ENCODE peak calls at places on chromosomes 12 and 14, in ten cellular contexts. P is GM23248; L is tibial nerve; X is stimulated activated CD4-positive, alpha-beta T cell treated with anti-CD3 and anti-CD28 coated beads, Interleukin-2, amount 100 ng/mL, for 24 hours; I is NCI-H2081; O is IMR-90; T is occipital lobe; N is PC-9; F is HL-60; Q is NAMALWA. B is an unnamed sample.

GRCh38 chr12:95943231-95943842 is at the start of gene AMDHD1:
- DNase-seq in P (peak; percentile 75), L (peak; percentile 7), X (peak; percentile 69), I (peak; percentile 70), O (peak; percentile 39), T (no peak), N (peak; percentile 36), F (peak; percentile 57), Q (peak; percentile 71), B (peak; percentile 19)

GRCh38 chr14:40601063-40601462 is 1005.6 kb upstream of the LRFN5 start:
- DNase-seq in P (no peak), L (no peak), X (no peak), I (no peak), O (no peak), T (no peak), N (no peak), F (no peak), Q (no peak), B (no peak)

GRCh38 chr12:100199347-100200136 is 1.1 kb upstream of the ACTR6 start:
- DNase-seq in P (peak; percentile 56), L (no peak), X (peak; percentile 83), I (peak; percentile 71), O (no peak), T (peak; percentile 21), N (peak; percentile 60), F (peak; percentile 77), Q (peak; percentile 85), B (peak; percentile 56)

GRCh38 chr14:104431929-104432541 is 147.5 kb upstream of the C14orf180 start:
- DNase-seq in P (no peak), L (no peak), X (no peak), I (no peak), O (no peak), T (no peak), N (no peak), F (no peak), Q (no peak), B (no peak)

GRCh38 chr12:83808591-83808990 is 1104.0 kb downstream of the SLC6A15 start:
- DNase-seq in P (no peak), L (no peak), X (no peak), I (no peak), O (no peak), T (no peak), N (no peak), F (no peak), Q (no peak), B (no peak)

GRCh38 chr14:61355892-61356325 is 34.5 kb downstream of the PRKCH start:
- DNase-seq in P (peak; percentile 35), L (no peak), X (peak; percentile 66), I (no peak), O (peak; percentile 11), T (no peak), N (peak; percentile 100), F (no peak), Q (no peak), B (no peak)

GRCh38 chr12:104935892-104936291 is 22.2 kb downstream of the SLC41A2 start:
- DNase-seq in P (no peak), L (no peak), X (no peak), I (no peak), O (no peak), T (no peak), N (no peak), F (no peak), Q (no peak), B (no peak)

GRCh38 chr12:59916988-59917387 is 321.2 kb downstream of the SLC16A7 start:
- DNase-seq in P (no peak), L (no peak), X (no peak), I (no peak), O (no peak), T (no peak), N (no peak), F (no peak), Q (no peak), B (no peak)

GRCh38 chr14:73365727-73366126 is 92.6 kb downstream of the NUMB start:
- DNase-seq in P (peak; percentile 5), L (no peak), X (no peak), I (no peak), O (peak; percentile 8), T (no peak), N (no peak), F (no peak), Q (no peak), B (no peak)

GRCh38 chr12:49144384-49144783 is 13.2 kb upstream of the TUBA1B start:
- DNase-seq in P (no peak), L (no peak), X (no peak), I (no peak), O (no peak), T (no peak), N (no peak), F (no peak), Q (no peak), B (no peak)

GRCh38 chr14:99722741-99723140 is 38.6 kb downstream of the CYP46A1 start:
- DNase-seq in P (no peak), L (no peak), X (no peak), I (no peak), O (no peak), T (no peak), N (no peak), F (no peak), Q (no peak), B (no peak)

GRCh38 chr12:92814584-92814983 is 111.8 kb downstream of the PLEKHG7 start:
- DNase-seq in P (no peak), L (no peak), X (no peak), I (no peak), O (no peak), T (no peak), N (no peak), F (no peak), Q (no peak), B (no peak)

GRCh38 chr14:106872619-106873446 is 1346.5 kb downstream of the TMEM121 start:
- DNase-seq in P (peak; percentile 24), L (peak; percentile 57), X (peak; percentile 92), I (peak; percentile 4), O (no peak), T (no peak), N (peak; percentile 67), F (peak; percentile 89), Q (peak; percentile 90), B (no peak)

GRCh38 chr14:73771848-73772705 is 57.9 kb upstream of the PNMA1 start:
- DNase-seq in P (peak; percentile 54), L (no peak), X (peak; percentile 81), I (peak; percentile 87), O (peak; percentile 86), T (no peak), N (no peak), F (peak; percentile 68), Q (peak; percentile 91), B (peak; percentile 64)

GRCh38 chr14:22556021-22556989 is 32.7 kb downstream of the DAD1 start:
- DNase-seq in P (peak; percentile 61), L (peak; percentile 40), X (peak; percentile 94), I (no peak), O (peak; percentile 89), T (no peak), N (peak; percentile 88), F (peak; percentile 99), Q (peak; percentile 100), B (no peak)

GRCh38 chr12:27865421-27865820 is 85.4 kb upstream of the MANSC4 start:
- DNase-seq in P (peak; percentile 91), L (no peak), X (no peak), I (no peak), O (peak; percentile 52), T (no peak), N (no peak), F (no peak), Q (no peak), B (no peak)

GRCh38 chr14:98138666-98139065 is 1133.3 kb downstream of the BCL11B start:
- DNase-seq in P (peak; percentile 47), L (no peak), X (peak; percentile 59), I (no peak), O (no peak), T (no peak), N (no peak), F (peak; percentile 15), Q (peak; percentile 31), B (no peak)

GRCh38 chr14:102508774-102509743 is 517 bp downstream of the ANKRD9 start:
- DNase-seq in P (peak; percentile 82), L (peak; percentile 42), X (peak; percentile 45), I (no peak), O (peak; percentile 41), T (no peak), N (peak; percentile 48), F (no peak), Q (no peak), B (peak; percentile 16)

GRCh38 chr12:10031771-10032175 is 1.3 kb downstream of the CLEC9A start:
- DNase-seq in P (peak; percentile 94), L (no peak), X (no peak), I (no peak), O (peak; percentile 87), T (no peak), N (peak; percentile 44), F (no peak), Q (no peak), B (no peak)

GRCh38 chr12:124388679-124389536 is 94.0 kb downstream of the RFLNA start:
- DNase-seq in P (peak; percentile 95), L (peak; percentile 85), X (peak; percentile 69), I (peak; percentile 70), O (peak; percentile 85), T (peak; percentile 84), N (peak; percentile 67), F (peak; percentile 51), Q (no peak), B (peak; percentile 71)

GRCh38 chr12:109870648-109871047 is 9.7 kb downstream of the GLTP start:
- DNase-seq in P (peak; percentile 75), L (no peak), X (no peak), I (no peak), O (peak; percentile 74), T (no peak), N (no peak), F (no peak), Q (no peak), B (no peak)

GRCh38 chr12:12379831-12380730 is 23.2 kb downstream of the BORCS5 start:
- DNase-seq in P (peak; percentile 61), L (no peak), X (no peak), I (no peak), O (no peak), T (no peak), N (no peak), F (peak; percentile 47), Q (no peak), B (no peak)

GRCh38 chr14:61106627-61107147 is 125.6 kb downstream of the SLC38A6 start:
- DNase-seq in P (no peak), L (no peak), X (no peak), I (no peak), O (no peak), T (no peak), N (no peak), F (no peak), Q (peak; percentile 5), B (no peak)

GRCh38 chr12:93090768-93091172 is 161.7 kb upstream of the EEA1 start:
- DNase-seq in P (peak; percentile 81), L (no peak), X (no peak), I (no peak), O (peak; percentile 88), T (no peak), N (peak; percentile 82), F (no peak), Q (no peak), B (no peak)

GRCh38 chr14:102738373-102739189 is 38.7 kb upstream of the TRAF3 start:
- DNase-seq in P (no peak), L (no peak), X (no peak), I (no peak), O (no peak), T (no peak), N (no peak), F (no peak), Q (no peak), B (no peak)

GRCh38 chr12:6038160-6038559 is 86.3 kb downstream of the VWF start:
- DNase-seq in P (peak; percentile 78), L (no peak), X (peak; percentile 50), I (peak; percentile 74), O (peak; percentile 76), T (no peak), N (peak; percentile 76), F (peak; percentile 74), Q (peak; percentile 93), B (peak; percentile 31)

GRCh38 chr12:4451694-4452093 is 6.1 kb upstream of the FGF6 start:
- DNase-seq in P (no peak), L (no peak), X (no peak), I (no peak), O (no peak), T (no peak), N (no peak), F (peak; percentile 31), Q (no peak), B (no peak)

GRCh38 chr12:116116650-116117424 is 160.7 kb downstream of the MED13L start:
- DNase-seq in P (no peak), L (no peak), X (no peak), I (peak; percentile 21), O (no peak), T (no peak), N (no peak), F (no peak), Q (no peak), B (peak; percentile 31)